ENCODE peak calls at places on chromosomes 16 and 17, in four cellular contexts. G, N, O and D are unnamed samples.

GRCh38 chr16:53968454-53968853 is 264.5 kb downstream of the FTO start:
- DNase-seq in N (no peak), G (no peak), O (no peak), D (no peak)

GRCh38 chr16:71340406-71340805 is 18.1 kb upstream of the CALB2 start:
- DNase-seq in O (no peak), N (no peak), G (no peak), D (no peak)

GRCh38 chr17:51397361-51398127 is 137.2 kb downstream of the UTP18 start:
- DNase-seq in O (no peak), N (no peak), G (no peak), D (no peak)

GRCh38 chr17:50114849-50115357 is 15.1 kb downstream of the SAMD14 start:
- DNase-seq in N (peak; percentile 38), G (peak; percentile 77), O (no peak), D (peak; percentile 70)

GRCh38 chr17:74011963-74012362 is 191.5 kb upstream of the RPL38 start:
- DNase-seq in N (no peak), O (no peak), G (no peak), D (no peak)

GRCh38 chr16:49643429-49644142 is 212.3 kb downstream of the ZNF423 start:
- DNase-seq in G (no peak), N (no peak), O (no peak), D (no peak)

GRCh38 chr17:10041287-10041612 is 136.2 kb upstream of the RCVRN start:
- DNase-seq in G (peak; percentile 79), O (no peak), N (no peak), D (no peak)

GRCh38 chr16:11056989-11057645 is 112.8 kb downstream of the CLEC16A start:
- DNase-seq in G (no peak), O (no peak), N (no peak), D (no peak)

GRCh38 chr16:24721830-24722238 is 7.6 kb upstream of the TNRC6A start:
- DNase-seq in O (no peak), G (no peak), N (no peak), D (no peak)

GRCh38 chr17:9259419-9259818 is 238.1 kb downstream of the NTN1 start:
- DNase-seq in N (no peak), O (no peak), G (peak; percentile 35), D (no peak)

GRCh38 chr17:76867578-76868175 is 527 bp upstream of the MGAT5B start:
- DNase-seq in O (no peak), N (no peak), G (no peak), D (no peak)

GRCh38 chr16:49427771-49428170 is 54.2 kb downstream of the C16orf78 start:
- DNase-seq in G (no peak), N (no peak), O (no peak), D (no peak)

GRCh38 chr17:61405047-61405685 is 5.5 kb downstream of the TBX2 start:
- DNase-seq in O (no peak), G (no peak), N (no peak), D (no peak)

GRCh38 chr17:9219631-9220415 is 198.5 kb downstream of the NTN1 start:
- DNase-seq in G (no peak), N (no peak), O (no peak), D (no peak)

GRCh38 chr16:50368410-50369132 is at the start of gene BRD7:
- DNase-seq in N (peak; percentile 93), G (peak; percentile 62), O (no peak), D (peak; percentile 91)

GRCh38 chr16:49558451-49558850 is 184.8 kb downstream of the C16orf78 start:
- DNase-seq in O (no peak), N (no peak), G (no peak), D (no peak)

GRCh38 chr16:65377131-65377649 is 255.3 kb upstream of the CDH11 start:
- DNase-seq in G (no peak), O (no peak), N (no peak), D (no peak)

GRCh38 chr17:19342611-19343255 is 19.8 kb downstream of the B9D1 start:
- DNase-seq in O (no peak), N (no peak), G (no peak), D (no peak)

GRCh38 chr16:72760581-72760980 is 287.3 kb downstream of the ZFHX3 start:
- DNase-seq in O (no peak), N (no peak), G (no peak), D (no peak)

GRCh38 chr17:8472663-8473062 is 37.0 kb downstream of the NDEL1 start:
- DNase-seq in O (no peak), G (no peak), N (no peak), D (no peak)

GRCh38 chr16:1105888-1106620 is 10.0 kb upstream of the C1QTNF8 start:
- DNase-seq in G (peak; percentile 39), N (peak; percentile 83), O (no peak), D (peak; percentile 90)

GRCh38 chr16:12661656-12662172 is 142.0 kb downstream of the CPPED1 start:
- DNase-seq in N (peak; percentile 51), G (peak; percentile 76), O (no peak), D (peak; percentile 25)

GRCh38 chr16:12468552-12468951 is 335.1 kb downstream of the CPPED1 start:
- DNase-seq in G (no peak), N (no peak), O (no peak), D (no peak)

GRCh38 chr17:48453447-48453846 is 23.4 kb upstream of the SKAP1 start:
- DNase-seq in G (no peak), O (no peak), N (no peak), D (no peak)

GRCh38 chr17:81710514-81711308 is 1.4 kb upstream of the SLC25A10 start:
- DNase-seq in G (peak; percentile 34), N (no peak), O (no peak), D (no peak)

GRCh38 chr17:81194225-81194760 is 28.3 kb upstream of the AATK start:
- DNase-seq in G (no peak), O (no peak), N (no peak), D (no peak)

GRCh38 chr16:30958164-30959083 is 870 bp downstream of the SETD1A start:
- DNase-seq in O (no peak), G (peak; percentile 71), N (peak; percentile 95), D (peak; percentile 83)

GRCh38 chr16:67946128-67946569 is 2.2 kb upstream of the LCAT start:
- DNase-seq in G (no peak), O (no peak), N (no peak), D (no peak)

GRCh38 chr17:69508814-69509213 is 94.3 kb downstream of the MAP2K6 start:
- DNase-seq in G (no peak), O (no peak), N (no peak), D (no peak)

GRCh38 chr17:75392559-75392958 is 12.9 kb downstream of the GRB2 start:
- DNase-seq in G (no peak), N (no peak), O (no peak), D (no peak)

GRCh38 chr17:28041844-28042656 is 427 bp upstream of the NLK start:
- DNase-seq in G (no peak), N (no peak), O (no peak), D (peak; percentile 7)

GRCh38 chr17:56913000-56913866 is 616 bp downstream of the TRIM25 start:
- DNase-seq in O (no peak), N (peak; percentile 36), G (no peak), D (peak; percentile 45)

GRCh38 chr16:11202260-11203091 is 53.5 kb downstream of the SOCS1 start:
- DNase-seq in G (no peak), N (no peak), O (peak; percentile 62), D (no peak)

GRCh38 chr16:28935924-28936783 is 4.4 kb downstream of the CD19 start:
- DNase-seq in G (peak; percentile 88), O (no peak), N (peak; percentile 99), D (peak; percentile 98)
- TF ChIP-seq FOXK2 in G (no peak), O (no peak), N (no peak), D (no peak)

GRCh38 chr16:89174055-89174827 is 2.7 kb downstream of the CDH15 start:
- DNase-seq in O (no peak), G (no peak), N (no peak), D (no peak)
- TF ChIP-seq FOXK2 in O (no peak), G (no peak), N (no peak), D (no peak)

DNA sequence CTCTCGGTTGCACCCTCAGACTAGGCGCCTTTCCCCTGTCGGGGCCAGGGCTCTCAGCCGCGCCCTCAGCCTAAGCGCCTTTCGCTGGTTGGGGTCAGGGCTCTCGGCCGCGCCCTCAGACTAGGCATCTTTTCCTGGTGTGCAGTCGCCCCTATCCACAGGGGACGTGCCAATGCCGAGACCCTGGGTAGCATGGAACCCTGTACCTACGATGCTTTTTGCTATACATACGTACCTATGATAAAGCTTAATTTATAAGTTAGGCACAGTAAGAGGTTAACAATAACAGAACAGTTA is 9.1 kb downstream of the ACSF3 start:
- DNase-seq in G (no peak), N (no peak), O (no peak), D (no peak)
- TF ChIP-seq FOXK2 in G (no peak), N (no peak), O (no peak), D (no peak)

DNA sequence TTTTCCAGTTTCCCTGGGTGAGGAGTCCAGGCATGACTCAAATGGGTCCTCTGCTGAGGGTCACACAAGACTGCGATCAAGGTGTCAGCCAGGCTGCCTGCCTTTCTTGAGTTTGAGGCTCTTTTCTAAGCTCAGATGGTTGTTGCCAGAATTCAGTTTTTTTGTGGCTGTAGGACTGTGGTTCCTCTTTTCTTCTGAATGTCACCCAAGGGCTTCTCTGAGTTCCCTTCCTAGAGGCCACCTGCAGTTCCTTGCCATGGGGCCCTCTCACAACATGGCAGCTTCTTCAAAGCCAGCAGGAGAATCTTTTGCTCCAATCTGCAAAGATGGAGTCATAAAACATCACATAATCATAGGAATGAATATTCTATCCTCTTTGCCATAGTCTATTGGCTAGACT is 17.5 kb downstream of the LIMD2 start:
- DNase-seq in N (no peak), O (no peak), G (no peak), D (no peak)
- TF ChIP-seq FOXK2 in N (no peak), O (no peak), G (no peak), D (no peak)

DNA sequence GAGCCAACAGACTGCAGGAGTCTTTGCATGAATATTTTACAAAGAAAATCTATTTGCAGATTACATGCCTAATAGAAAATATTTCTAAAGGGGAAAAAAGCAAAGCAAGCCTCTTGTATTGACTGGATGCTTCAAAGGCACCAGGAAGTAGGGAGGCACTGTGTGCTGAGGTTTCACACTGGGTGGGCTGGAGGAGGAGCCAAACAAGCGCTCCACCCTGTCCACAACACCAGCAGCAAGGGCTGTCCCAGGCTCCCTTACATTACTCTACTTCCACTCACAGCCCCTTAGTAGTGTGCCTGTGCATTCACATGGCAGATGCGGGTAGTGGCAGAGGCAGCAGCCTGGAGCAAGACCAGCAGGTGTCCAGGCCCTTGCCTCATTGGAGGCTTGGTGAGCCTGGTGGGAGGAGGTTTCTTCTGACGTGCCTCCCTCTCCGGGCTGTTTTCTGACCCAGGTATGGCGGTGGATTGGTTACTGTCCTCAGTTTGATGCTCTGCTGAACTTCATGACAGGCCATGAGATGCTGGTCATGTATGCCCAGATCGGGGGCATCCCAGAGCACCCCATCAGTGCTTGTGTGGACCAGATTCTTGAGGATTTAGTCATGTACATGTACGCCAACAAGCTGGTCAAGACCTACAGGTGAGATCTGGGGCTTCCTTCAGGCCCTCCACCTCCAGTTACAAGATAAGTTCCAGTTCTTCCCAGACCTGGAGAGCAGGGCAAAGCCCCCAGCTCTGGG is 7.0 kb upstream of the CCNF start:
- DNase-seq in G (no peak), N (no peak), O (no peak), D (no peak)
- TF ChIP-seq FOXK2 in G (no peak), N (no peak), O (no peak), D (no peak)

GRCh38 chr17:46135879-46136562 is 57.2 kb downstream of the KANSL1 start:
- DNase-seq in G (no peak), O (no peak), N (no peak), D (no peak)
- TF ChIP-seq FOXK2 in G (no peak), O (no peak), N (no peak), D (no peak)